ENCODE peak calls at places on chromosome 14, in eight cellular contexts. One of them, this sample, is unnamed.

GRCh38 chr14:23351681-23352505 is 794 bp downstream of the SLC22A17 start:
- DNase-seq in D341Med: peak; percentile 65
- DNase-seq in endodermal cell: peak; percentile 76
- DNase-seq in right lobe of liver: no peak
- DNase-seq in stimulated activated CD8-positive, alpha-beta memory T cell treated with anti-CD3 and anti-CD28 coated beads, Interleukin-7, amount 100 ng/mL, for 1 hour: no peak
- DNase-seq in adipocyte: peak; percentile 47
- DNase-seq in mucosa of gallbladder: no peak
- DNase-seq in GM23248: peak; percentile 34
- DNase-seq in this sample: no peak

GRCh38 chr14:100982764-100983163 is 79.2 kb upstream of the RTL1 start:
- DNase-seq in D341Med: no peak
- DNase-seq in endodermal cell: no peak
- DNase-seq in right lobe of liver: no peak
- DNase-seq in stimulated activated CD8-positive, alpha-beta memory T cell treated with anti-CD3 and anti-CD28 coated beads, Interleukin-7, amount 100 ng/mL, for 1 hour: no peak
- DNase-seq in adipocyte: no peak
- DNase-seq in mucosa of gallbladder: peak; percentile 62
- DNase-seq in GM23248: peak; percentile 66
- DNase-seq in this sample: no peak

GRCh38 chr14:44339256-44339655 is 167.8 kb downstream of the FSCB start:
- DNase-seq in D341Med: no peak
- DNase-seq in endodermal cell: no peak
- DNase-seq in right lobe of liver: no peak
- DNase-seq in stimulated activated CD8-positive, alpha-beta memory T cell treated with anti-CD3 and anti-CD28 coated beads, Interleukin-7, amount 100 ng/mL, for 1 hour: no peak
- DNase-seq in adipocyte: no peak
- DNase-seq in mucosa of gallbladder: no peak
- DNase-seq in GM23248: no peak
- DNase-seq in this sample: no peak

GRCh38 chr14:35821546-35822411 is 4.4 kb upstream of the BRMS1L start:
- DNase-seq in D341Med: peak; percentile 50
- DNase-seq in endodermal cell: no peak
- DNase-seq in right lobe of liver: no peak
- DNase-seq in stimulated activated CD8-positive, alpha-beta memory T cell treated with anti-CD3 and anti-CD28 coated beads, Interleukin-7, amount 100 ng/mL, for 1 hour: no peak
- DNase-seq in adipocyte: peak; percentile 70
- DNase-seq in mucosa of gallbladder: no peak
- DNase-seq in GM23248: peak; percentile 76
- DNase-seq in this sample: no peak

GRCh38 chr14:79855789-79856188 is 355.5 kb downstream of the DIO2 start:
- DNase-seq in D341Med: no peak
- DNase-seq in endodermal cell: no peak
- DNase-seq in right lobe of liver: no peak
- DNase-seq in stimulated activated CD8-positive, alpha-beta memory T cell treated with anti-CD3 and anti-CD28 coated beads, Interleukin-7, amount 100 ng/mL, for 1 hour: no peak
- DNase-seq in adipocyte: no peak
- DNase-seq in mucosa of gallbladder: no peak
- DNase-seq in GM23248: no peak
- DNase-seq in this sample: no peak

GRCh38 chr14:50734950-50735697 is 67.0 kb upstream of the SAV1 start:
- DNase-seq in D341Med: no peak
- DNase-seq in endodermal cell: no peak
- DNase-seq in right lobe of liver: no peak
- DNase-seq in stimulated activated CD8-positive, alpha-beta memory T cell treated with anti-CD3 and anti-CD28 coated beads, Interleukin-7, amount 100 ng/mL, for 1 hour: no peak
- DNase-seq in adipocyte: no peak
- DNase-seq in mucosa of gallbladder: no peak
- DNase-seq in GM23248: no peak
- DNase-seq in this sample: no peak

GRCh38 chr14:74620497-74620921 is 8.5 kb upstream of the LTBP2 start:
- DNase-seq in D341Med: no peak
- DNase-seq in endodermal cell: peak; percentile 66
- DNase-seq in right lobe of liver: no peak
- DNase-seq in stimulated activated CD8-positive, alpha-beta memory T cell treated with anti-CD3 and anti-CD28 coated beads, Interleukin-7, amount 100 ng/mL, for 1 hour: peak; percentile 18
- DNase-seq in adipocyte: peak; percentile 78
- DNase-seq in mucosa of gallbladder: no peak
- DNase-seq in GM23248: peak; percentile 98
- DNase-seq in this sample: no peak

GRCh38 chr14:103367995-103368394 is 17.2 kb upstream of the MARK3 start:
- DNase-seq in D341Med: no peak
- DNase-seq in endodermal cell: no peak
- DNase-seq in right lobe of liver: no peak
- DNase-seq in stimulated activated CD8-positive, alpha-beta memory T cell treated with anti-CD3 and anti-CD28 coated beads, Interleukin-7, amount 100 ng/mL, for 1 hour: no peak
- DNase-seq in adipocyte: no peak
- DNase-seq in mucosa of gallbladder: no peak
- DNase-seq in GM23248: peak; percentile 49
- DNase-seq in this sample: no peak

GRCh38 chr14:39807271-39807670 is 375.0 kb upstream of the FBXO33 start:
- DNase-seq in D341Med: no peak
- DNase-seq in endodermal cell: no peak
- DNase-seq in right lobe of liver: no peak
- DNase-seq in stimulated activated CD8-positive, alpha-beta memory T cell treated with anti-CD3 and anti-CD28 coated beads, Interleukin-7, amount 100 ng/mL, for 1 hour: no peak
- DNase-seq in adipocyte: no peak
- DNase-seq in mucosa of gallbladder: no peak
- DNase-seq in GM23248: no peak
- DNase-seq in this sample: no peak

GRCh38 chr14:51554953-51555352 is 96.8 kb upstream of the FRMD6 start:
- DNase-seq in D341Med: no peak
- DNase-seq in endodermal cell: no peak
- DNase-seq in right lobe of liver: no peak
- DNase-seq in stimulated activated CD8-positive, alpha-beta memory T cell treated with anti-CD3 and anti-CD28 coated beads, Interleukin-7, amount 100 ng/mL, for 1 hour: no peak
- DNase-seq in adipocyte: peak; percentile 48
- DNase-seq in mucosa of gallbladder: no peak
- DNase-seq in GM23248: peak; percentile 73
- DNase-seq in this sample: no peak

GRCh38 chr14:58864751-58865519 is 227.2 kb downstream of the DACT1 start:
- DNase-seq in D341Med: no peak
- DNase-seq in endodermal cell: no peak
- DNase-seq in right lobe of liver: no peak
- DNase-seq in stimulated activated CD8-positive, alpha-beta memory T cell treated with anti-CD3 and anti-CD28 coated beads, Interleukin-7, amount 100 ng/mL, for 1 hour: no peak
- DNase-seq in adipocyte: peak; percentile 92
- DNase-seq in mucosa of gallbladder: peak; percentile 41
- DNase-seq in GM23248: peak; percentile 87
- DNase-seq in this sample: no peak

GRCh38 chr14:92649934-92650545 is 98.4 kb downstream of the LGMN start:
- DNase-seq in D341Med: no peak
- DNase-seq in endodermal cell: no peak
- DNase-seq in right lobe of liver: peak; percentile 63
- DNase-seq in stimulated activated CD8-positive, alpha-beta memory T cell treated with anti-CD3 and anti-CD28 coated beads, Interleukin-7, amount 100 ng/mL, for 1 hour: no peak
- DNase-seq in adipocyte: peak; percentile 60
- DNase-seq in mucosa of gallbladder: peak; percentile 55
- DNase-seq in GM23248: peak; percentile 85
- DNase-seq in this sample: peak; percentile 80